ENCODE peak calls at places on chromosomes 1 and 21, in eight cellular contexts. M is mesendoderm, V is left ventricle myocardium inferior, X is fibroblast of lung, T is GM23248, S is prostate gland, C is bronchial epithelial cell, D is H7. U is an unnamed sample. For H3K36me3, the result is how much of the 10 kb centered on the place peaks cover.

GRCh38 chr1:193747579-193747978 is 561.2 kb upstream of the B3GALT2 start:
- DNase-seq in M (no peak), V (no peak), X (peak), T (peak), S (no peak), C (peak), D (no peak), U (no peak)

GRCh38 chr1:167328762-167329483 is 108.2 kb downstream of the POU2F1 start:
- DNase-seq in M (peak), V (no peak), X (peak), T (no peak), S (no peak), C (no peak), D (peak), U (no peak)

GRCh38 chr1:10192263-10192662 is 18.1 kb upstream of the KIF1B start:
- DNase-seq in M (no peak), V (no peak), X (no peak), T (no peak), S (no peak), C (no peak), D (no peak), U (no peak)

GRCh38 chr1:6889875-6890480 is 104.7 kb downstream of the CAMTA1 start:
- DNase-seq in M (peak), V (no peak), X (peak), T (peak), S (peak), C (peak), D (peak), U (no peak)

GRCh38 chr1:218851601-218852000 is 322.1 kb upstream of the LYPLAL1 start:
- DNase-seq in M (no peak), V (no peak), X (peak), T (peak), S (no peak), C (no peak), D (no peak), U (no peak)

GRCh38 chr1:93180723-93181613 is at the start of gene CCDC18:
- DNase-seq in M (peak), V (no peak), X (peak), T (peak), S (no peak), C (peak), D (peak), U (no peak)

GRCh38 chr1:197149340-197149739 is 2.9 kb upstream of the ASPM start:
- DNase-seq in M (no peak), V (no peak), X (no peak), T (no peak), S (no peak), C (no peak), D (no peak), U (no peak)

GRCh38 chr1:233661376-233662159 is 47.7 kb downstream of the KCNK1 start:
- DNase-seq in M (no peak), V (no peak), X (no peak), T (no peak), S (no peak), C (no peak), D (no peak), U (no peak)

GRCh38 chr1:179888071-179888470 is 6.0 kb downstream of the TOR1AIP1 start:
- DNase-seq in M (no peak), V (no peak), X (no peak), T (no peak), S (no peak), C (no peak), D (no peak), U (no peak)

GRCh38 chr21:43204638-43205037 is 35.8 kb downstream of the CRYAA start:
- DNase-seq in M (no peak), V (no peak), X (no peak), T (no peak), S (no peak), C (no peak), D (no peak), U (no peak)

GRCh38 chr1:168942165-168942564 is 164.3 kb upstream of the ATP1B1 start:
- DNase-seq in M (no peak), V (no peak), X (no peak), T (no peak), S (no peak), C (peak), D (no peak), U (no peak)

GRCh38 chr1:183567584-183567983 is 22.7 kb downstream of the NCF2 start:
- DNase-seq in M (no peak), V (peak), X (peak), T (peak), S (no peak), C (peak), D (no peak), U (no peak)

GRCh38 chr1:177922209-177922608 is 47.6 kb downstream of the SEC16B start:
- DNase-seq in M (no peak), V (no peak), X (no peak), T (no peak), S (no peak), C (no peak), D (no peak), U (no peak)

GRCh38 chr21:33640697-33641338 is 723 bp downstream of the CRYZL1 start:
- DNase-seq in M (peak), V (no peak), X (peak), T (peak), S (peak), C (peak), D (no peak), U (no peak)

GRCh38 chr1:202207292-202207691 is 13.7 kb downstream of the LGR6 start:
- DNase-seq in M (peak), V (no peak), X (peak), T (peak), S (peak), C (peak), D (peak), U (peak)

GRCh38 chr1:97943354-97943753 is 22.5 kb upstream of the DPYD start:
- DNase-seq in M (no peak), V (no peak), X (peak), T (peak), S (no peak), C (no peak), D (no peak), U (peak)

GRCh38 chr1:209633335-209633997 is 18.8 kb downstream of the LAMB3 start:
- DNase-seq in M (no peak), V (no peak), X (peak), T (peak), S (no peak), C (no peak), D (no peak), U (no peak)

GRCh38 chr1:46550751-46551231 is 656 bp downstream of the KNCN start:
- DNase-seq in M (no peak), V (no peak), X (no peak), T (no peak), S (no peak), C (no peak), D (peak), U (no peak)

GRCh38 chr1:99672500-99673213 is 26.7 kb downstream of the PALMD start:
- DNase-seq in M (no peak), V (peak), X (no peak), T (no peak), S (no peak), C (no peak), D (no peak), U (no peak)

GRCh38 chr1:207868252-207868768 is 42.6 kb downstream of the CD34 start:
- DNase-seq in M (no peak), V (peak), X (no peak), T (peak), S (peak), C (no peak), D (peak), U (no peak)

GRCh38 chr1:86541859-86542258 is 5.0 kb upstream of the CLCA4 start:
- DNase-seq in M (no peak), V (no peak), X (no peak), T (no peak), S (no peak), C (no peak), D (no peak), U (no peak)

GRCh38 chr1:64687725-64688285 is 57.1 kb upstream of the RAVER2 start:
- DNase-seq in M (no peak), V (no peak), X (peak), T (peak), S (no peak), C (peak), D (no peak), U (no peak)

GRCh38 chr1:101373570-101373969 is 136.8 kb downstream of the S1PR1 start:
- DNase-seq in M (no peak), V (no peak), X (no peak), T (no peak), S (no peak), C (no peak), D (no peak), U (no peak)

GRCh38 chr1:220983877-220984635 is 104.8 kb downstream of the HLX start:
- DNase-seq in M (peak), V (no peak), X (no peak), T (no peak), S (no peak), C (no peak), D (peak), U (no peak)

GRCh38 chr1:214570442-214570841 is 19.0 kb upstream of the PTPN14 start:
- DNase-seq in M (no peak), V (no peak), X (peak), T (peak), S (no peak), C (peak), D (no peak), U (no peak)

DNA sequence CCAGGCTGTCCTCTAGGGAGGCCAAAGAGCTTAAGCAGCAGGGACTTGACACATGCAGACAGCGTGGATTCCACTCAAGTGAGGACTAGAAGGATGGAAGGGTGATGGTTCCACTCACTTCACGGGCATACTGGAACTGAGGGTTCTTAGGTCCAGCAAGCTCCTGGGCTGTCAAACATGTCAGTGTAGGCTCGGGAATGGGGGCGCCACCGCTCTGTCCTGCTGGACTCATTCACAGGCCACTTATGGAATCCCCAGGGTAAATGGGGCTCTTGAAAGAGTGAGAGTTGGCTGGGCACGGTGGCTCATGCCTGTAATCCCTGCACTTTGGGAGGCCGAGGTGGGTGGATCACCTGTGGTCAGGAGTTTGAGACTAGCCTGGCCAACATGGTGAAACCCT is 27.7 kb upstream of the CSF3R start:
- DNase-seq in M (no peak), V (no peak), X (no peak), T (no peak), S (no peak), C (no peak), D (no peak), U (no peak)
- H3K36me3 ChIP-seq in M (under half), V (under half), X (under half), T (under half), S (under half), C (under half), D (under half), U (under half)

GRCh38 chr1:150405660-150406059 is 41.7 kb downstream of the RPRD2 start:
- DNase-seq in M (no peak), V (no peak), X (no peak), T (no peak), S (no peak), C (no peak), D (no peak), U (no peak)

GRCh38 chr1:150406483-150406882 is 42.5 kb downstream of the RPRD2 start:
- DNase-seq in M (peak), V (no peak), X (peak), T (no peak), S (no peak), C (no peak), D (no peak), U (no peak)

GRCh38 chr1:150408800-150409199 is 44.9 kb downstream of the RPRD2 start:
- DNase-seq in M (no peak), V (no peak), X (no peak), T (no peak), S (no peak), C (no peak), D (no peak), U (no peak)

GRCh38 chr1:150409504-150410362 is 45.8 kb downstream of the RPRD2 start:
- DNase-seq in M (no peak), V (no peak), X (no peak), T (no peak), S (no peak), C (no peak), D (no peak), U (no peak)

GRCh38 chr1:150407330-150407729 is 43.4 kb downstream of the RPRD2 start:
- DNase-seq in M (no peak), V (no peak), X (no peak), T (no peak), S (no peak), C (no peak), D (peak), U (no peak)
- H3K36me3 ChIP-seq in M (under half), V (under half), X (under half), T (under half), S (under half), C (under half), D (under half), U (under half)

GRCh38 chr1:56505792-56506191 is 73.6 kb downstream of the PLPP3 start:
- DNase-seq in M (no peak), V (no peak), X (no peak), T (no peak), S (no peak), C (no peak), D (no peak), U (no peak)
- H3K36me3 ChIP-seq in M (under half), V (half or more), X (under half), T (half or more), S (under half), C (under half), D (under half), U (under half)

GRCh38 chr21:41858466-41859296 is 20.5 kb downstream of the PRDM15 start:
- DNase-seq in M (no peak), V (no peak), X (no peak), T (no peak), S (no peak), C (no peak), D (no peak), U (no peak)
- H3K36me3 ChIP-seq in M (under half), V (half or more), X (under half), T (under half), S (under half), C (under half), D (under half), U (under half)

GRCh38 chr1:17640411-17640810 is 100.9 kb downstream of the ARHGEF10L start:
- DNase-seq in M (no peak), V (no peak), X (no peak), T (no peak), S (no peak), C (no peak), D (no peak), U (no peak)
- H3K36me3 ChIP-seq in M (under half), V (half or more), X (under half), T (under half), S (under half), C (under half), D (under half), U (under half)

DNA sequence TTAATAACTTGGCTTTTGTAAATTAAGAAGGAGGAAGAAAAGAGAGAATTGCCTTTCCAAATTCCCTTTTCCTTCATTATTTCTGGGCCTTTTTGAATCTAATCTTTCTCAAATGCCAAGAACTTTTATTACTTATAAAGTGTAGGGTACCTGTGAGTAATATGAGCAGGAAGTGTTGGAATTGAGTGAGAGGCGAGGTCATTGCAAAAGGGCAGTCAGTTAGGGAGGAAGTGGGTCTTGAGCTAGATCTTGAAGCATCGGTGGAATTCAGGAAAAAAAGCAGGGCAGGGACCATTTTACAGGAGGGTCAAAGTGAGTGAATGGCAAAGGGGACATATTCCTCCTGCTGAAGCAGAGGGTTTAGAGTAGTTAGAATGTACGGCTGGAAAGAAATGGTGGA is 23.4 kb downstream of the DDI2 start:
- DNase-seq in M (no peak), V (no peak), X (no peak), T (no peak), S (no peak), C (peak), D (no peak), U (no peak)
- H3K36me3 ChIP-seq in M (under half), V (half or more), X (under half), T (under half), S (under half), C (under half), D (under half), U (under half)